ENCODE peak calls at places on chromosome 21, in four cellular contexts. J, Z, E and N are unnamed samples.

GRCh38 chr21:32826317-32827167 is 55.0 kb upstream of the PAXBP1 start:
- DNase-seq in Z (peak), J (no peak), E (no peak), N (peak)

GRCh38 chr21:44010429-44010828 is 1.7 kb upstream of the TRAPPC10 start:
- DNase-seq in E (no peak), J (no peak), Z (no peak), N (no peak)

GRCh38 chr21:40043423-40043822 is 176.2 kb downstream of the PCP4 start:
- DNase-seq in J (no peak), Z (no peak), E (no peak), N (peak)

GRCh38 chr21:26194811-26195251 is 24.3 kb upstream of the APP start:
- DNase-seq in Z (no peak), J (no peak), E (no peak), N (no peak)

GRCh38 chr21:26098758-26099157 is 71.8 kb downstream of the APP start:
- DNase-seq in E (no peak), J (no peak), Z (no peak), N (peak)

GRCh38 chr21:17828223-17828622 is 9.1 kb upstream of the C21orf91 start:
- DNase-seq in E (no peak), J (no peak), Z (no peak), N (peak)

GRCh38 chr21:25568230-25568629 is 39.1 kb downstream of the MRPL39 start:
- DNase-seq in Z (no peak), J (no peak), E (no peak), N (no peak)

GRCh38 chr21:35178812-35179211 is 129.7 kb upstream of the RUNX1 start:
- DNase-seq in Z (no peak), E (no peak), J (no peak), N (peak)

GRCh38 chr21:25878334-25878733 is 143.6 kb downstream of the GABPA start:
- DNase-seq in J (no peak), Z (no peak), E (no peak), N (peak)

GRCh38 chr21:16169102-16169511 is 439.3 kb downstream of the USP25 start:
- DNase-seq in Z (no peak), E (no peak), J (no peak), N (no peak)

GRCh38 chr21:33254766-33255165 is 11.4 kb upstream of the IL10RB start:
- DNase-seq in E (no peak), J (no peak), Z (no peak), N (no peak)

GRCh38 chr21:15978158-15978805 is 248.5 kb downstream of the USP25 start:
- DNase-seq in Z (no peak), J (no peak), E (no peak), N (peak)

GRCh38 chr21:16821588-16821987 is 691.3 kb upstream of the CXADR start:
- DNase-seq in J (no peak), Z (no peak), E (no peak), N (no peak)

DNA sequence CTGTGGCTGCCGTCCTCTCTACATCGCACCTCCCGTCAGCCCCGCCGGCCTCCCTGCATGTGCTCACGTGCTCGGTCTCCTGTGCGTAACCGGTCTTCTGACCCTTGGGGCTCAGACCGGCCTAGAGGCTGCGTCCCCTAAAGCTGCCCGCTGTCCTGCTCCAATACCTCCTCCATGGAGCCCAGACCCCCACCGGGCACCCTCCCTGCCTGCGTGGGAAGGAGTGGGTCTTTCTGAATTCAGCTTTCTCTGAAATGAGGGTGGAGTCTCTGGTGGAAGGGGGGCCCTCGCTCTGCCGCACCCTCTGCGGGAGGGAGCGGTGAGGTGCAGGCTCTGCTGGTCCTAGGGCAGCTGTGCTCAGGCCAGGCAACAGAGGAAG is 18.7 kb upstream of the POFUT2 start:
- DNase-seq in J (no peak), E (no peak), Z (no peak), N (no peak)
- TF ChIP-seq CTCF in J (no peak), E (no peak), Z (no peak), N (no peak)

DNA sequence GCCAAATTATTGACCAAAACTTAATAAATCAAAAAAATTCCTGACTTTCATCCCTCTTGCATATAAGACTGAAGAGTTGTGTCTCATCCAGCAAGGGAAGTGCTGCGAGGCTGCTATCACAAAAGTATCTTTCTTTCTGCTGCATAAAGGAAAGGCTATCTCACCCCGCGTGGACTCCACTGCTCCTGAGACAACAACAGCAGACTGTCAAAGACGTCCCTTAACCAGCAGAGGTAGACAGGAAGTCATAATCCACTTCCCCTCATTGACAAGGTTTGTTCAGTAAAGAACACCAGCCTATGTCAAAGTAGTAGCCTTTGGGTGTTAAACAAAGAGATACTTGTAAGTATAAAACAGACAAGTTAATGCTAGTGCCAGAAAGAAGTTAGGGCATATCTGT is 29.4 kb downstream of the VPS26C start:
- DNase-seq in Z (no peak), E (no peak), J (no peak), N (no peak)
- TF ChIP-seq CTCF in Z (no peak), E (no peak), J (no peak), N (no peak)

DNA sequence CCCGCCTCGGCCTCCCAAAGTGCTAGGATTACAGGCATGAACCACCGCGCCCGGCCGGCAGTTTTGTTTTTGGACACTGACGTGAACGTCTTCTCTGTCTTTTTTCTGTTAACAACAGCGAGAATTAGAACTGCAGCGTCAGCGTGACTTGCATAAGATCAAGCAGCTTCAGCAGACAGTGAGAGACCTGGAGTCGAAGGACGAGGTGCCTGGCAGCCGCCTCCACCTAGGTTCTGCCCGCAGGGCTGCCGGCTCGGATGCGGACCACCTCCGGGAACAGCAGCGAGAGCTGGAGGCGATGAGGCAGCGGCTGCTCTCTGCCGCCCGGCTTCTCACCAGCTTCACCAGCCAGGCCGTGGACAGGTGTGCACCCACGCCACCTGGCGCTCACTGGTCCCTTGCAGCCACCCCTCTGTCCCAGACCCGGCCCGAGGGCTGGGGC is 22.9 kb upstream of the DIP2A start:
- DNase-seq in E (peak), J (no peak), Z (no peak), N (no peak)
- TF ChIP-seq CTCF in E (no peak), J (no peak), Z (no peak), N (no peak)

DNA sequence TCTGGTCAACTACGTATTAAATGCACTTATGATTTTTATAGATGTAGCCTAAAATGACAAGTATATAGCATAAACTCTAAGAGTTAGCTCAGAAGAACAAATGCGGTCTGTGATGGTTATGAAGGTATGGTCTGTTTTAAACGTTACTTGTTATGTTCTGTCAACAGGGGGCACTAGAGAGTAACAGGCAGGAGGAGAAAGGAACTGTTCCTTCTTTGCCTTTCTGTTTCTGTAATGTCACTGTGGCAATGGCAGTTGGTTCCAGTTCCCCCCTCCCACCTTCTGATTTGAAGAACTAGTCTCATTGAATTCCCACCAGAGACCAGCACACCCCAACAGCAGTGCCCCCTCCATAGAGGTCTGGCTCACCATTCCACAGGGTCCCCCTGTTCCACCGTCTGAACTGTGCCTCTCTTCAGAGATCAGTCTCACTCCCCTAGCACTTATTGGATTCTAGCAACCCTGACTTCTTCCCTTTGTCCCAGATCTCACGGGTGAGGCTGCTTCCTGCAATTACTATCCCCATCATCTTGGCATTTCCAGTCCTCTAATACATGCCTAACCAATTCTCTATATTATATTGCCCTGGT is 14.0 kb downstream of the KRTAP24-1 start:
- DNase-seq in Z (no peak), E (no peak), J (no peak), N (peak)
- TF ChIP-seq CTCF in Z (no peak), E (no peak), J (no peak), N (peak)

GRCh38 chr21:42112223-42112622 is 41.1 kb downstream of the UMODL1 start:
- DNase-seq in J (no peak), Z (no peak), E (no peak), N (no peak)

GRCh38 chr21:42115136-42115683 is 44.1 kb downstream of the UMODL1 start:
- DNase-seq in J (no peak), E (peak), Z (no peak), N (no peak)

GRCh38 chr21:42114646-42115045 is 43.5 kb downstream of the UMODL1 start:
- DNase-seq in J (no peak), E (peak), Z (no peak), N (no peak)

GRCh38 chr21:42112857-42113256 is 41.7 kb downstream of the UMODL1 start:
- DNase-seq in Z (no peak), E (peak), J (no peak), N (peak)

DNA sequence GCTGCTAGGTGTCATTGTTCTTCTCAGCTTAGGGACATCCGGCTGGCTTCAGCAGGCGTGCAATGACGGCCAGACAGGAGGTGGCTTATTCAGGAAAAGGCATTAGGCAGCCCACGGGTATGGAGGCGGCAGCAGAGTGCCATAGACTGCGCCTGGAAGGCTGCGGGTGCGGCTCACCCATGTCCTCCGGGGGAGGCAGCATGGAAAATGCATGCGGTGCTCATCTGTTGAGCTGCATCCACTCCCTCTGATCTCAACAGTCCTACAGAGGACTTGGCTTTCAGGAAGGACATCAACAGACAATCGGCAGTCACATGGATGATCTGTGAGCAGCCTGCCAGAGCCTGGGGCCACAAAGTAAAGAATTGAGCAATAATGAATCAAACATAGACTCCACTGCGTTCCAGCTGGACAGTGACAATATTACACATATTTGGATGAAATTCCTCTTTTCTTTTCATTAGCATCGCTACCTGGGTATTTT is 42.9 kb downstream of the UMODL1 start:
- DNase-seq in Z (no peak), E (peak), J (no peak), N (peak)
- TF ChIP-seq CTCF in Z (no peak), E (no peak), J (no peak), N (peak)